ENCODE peak calls at places on chromosome 21, in seven cellular contexts. S is stomach; L is fibroblast of lung; N is CD8-positive, alpha-beta T cell; D is PC-9; V is heart left ventricle; T is HFF-Myc. I is an unnamed sample.

GRCh38 chr21:42474043-42474831 is 21.8 kb downstream of the RSPH1 start:
- DNase-seq in S (peak), L (peak), N (no peak), D (peak), V (no peak), T (no peak), I (peak)

GRCh38 chr21:19781881-19782652 is 1216.1 kb upstream of the NCAM2 start:
- DNase-seq in S (no peak), L (no peak), N (no peak), D (no peak), V (no peak), T (no peak), I (no peak)

GRCh38 chr21:42187976-42188653 is 30.8 kb upstream of the ABCG1 start:
- DNase-seq in S (peak), L (peak), N (peak), D (no peak), V (peak), T (no peak), I (no peak)

GRCh38 chr21:28805885-28806284 is 186.8 kb downstream of the LTN1 start:
- DNase-seq in S (no peak), L (peak), N (no peak), D (no peak), V (no peak), T (peak), I (no peak)

GRCh38 chr21:42878993-42879787 is at the start of gene WDR4:
- DNase-seq in S (peak), L (peak), N (peak), D (peak), V (peak), T (peak), I (peak)

GRCh38 chr21:32572574-32573420 is 12.5 kb downstream of the TCP10L start:
- DNase-seq in S (peak), L (no peak), N (no peak), D (peak), V (no peak), T (no peak), I (peak)

GRCh38 chr21:35198004-35198403 is 148.9 kb upstream of the RUNX1 start:
- DNase-seq in S (no peak), L (peak), N (no peak), D (peak), V (no peak), T (peak), I (peak)

GRCh38 chr21:43637530-43637929 is 21.8 kb downstream of the HSF2BP start:
- DNase-seq in S (no peak), L (no peak), N (no peak), D (no peak), V (no peak), T (no peak), I (no peak)

GRCh38 chr21:18369115-18369514 is 34.5 kb downstream of the TMPRSS15 start:
- DNase-seq in S (no peak), L (peak), N (no peak), D (no peak), V (no peak), T (no peak), I (no peak)

GRCh38 chr21:28737671-28738279 is 254.9 kb downstream of the LTN1 start:
- DNase-seq in S (no peak), L (peak), N (no peak), D (no peak), V (no peak), T (no peak), I (no peak)

GRCh38 chr21:34979383-34979782 is 69.7 kb downstream of the RUNX1 start:
- DNase-seq in S (no peak), L (peak), N (no peak), D (no peak), V (no peak), T (no peak), I (no peak)

GRCh38 chr21:42672699-42673458 is 19.5 kb downstream of the PDE9A start:
- DNase-seq in S (no peak), L (peak), N (no peak), D (peak), V (no peak), T (no peak), I (no peak)

GRCh38 chr21:18373631-18374030 is 30.0 kb downstream of the TMPRSS15 start:
- DNase-seq in S (no peak), L (peak), N (no peak), D (no peak), V (no peak), T (no peak), I (no peak)

GRCh38 chr21:17550671-17551308 is 37.9 kb downstream of the CXADR start:
- DNase-seq in S (no peak), L (no peak), N (no peak), D (no peak), V (no peak), T (no peak), I (no peak)

GRCh38 chr21:42475526-42476492 is 20.2 kb downstream of the RSPH1 start:
- DNase-seq in S (peak), L (no peak), N (no peak), D (no peak), V (peak), T (no peak), I (no peak)

GRCh38 chr21:43903451-43904091 is 38.5 kb downstream of the AGPAT3 start:
- DNase-seq in S (peak), L (no peak), N (no peak), D (no peak), V (peak), T (no peak), I (no peak)

GRCh38 chr21:32320059-32320458 is 21.4 kb downstream of the MRAP start:
- DNase-seq in S (no peak), L (no peak), N (no peak), D (no peak), V (no peak), T (no peak), I (no peak)

GRCh38 chr21:28828981-28829380 is 163.7 kb downstream of the LTN1 start:
- DNase-seq in S (no peak), L (no peak), N (no peak), D (no peak), V (no peak), T (no peak), I (no peak)

GRCh38 chr21:17463441-17463840 is 49.4 kb upstream of the CXADR start:
- DNase-seq in S (no peak), L (peak), N (no peak), D (no peak), V (no peak), T (peak), I (no peak)

GRCh38 chr21:27759820-27760219 is 792.9 kb upstream of the ADAMTS5 start:
- DNase-seq in S (no peak), L (no peak), N (no peak), D (no peak), V (no peak), T (no peak), I (peak)

GRCh38 chr21:42852925-42853570 is 26.3 kb downstream of the WDR4 start:
- DNase-seq in S (no peak), L (no peak), N (no peak), D (no peak), V (no peak), T (no peak), I (no peak)

GRCh38 chr21:32666258-32666657 is 54.1 kb upstream of the CFAP298 start:
- DNase-seq in S (no peak), L (no peak), N (no peak), D (no peak), V (no peak), T (no peak), I (no peak)

GRCh38 chr21:29104239-29104708 is 26.2 kb upstream of the MAP3K7CL start:
- DNase-seq in S (no peak), L (peak), N (no peak), D (no peak), V (no peak), T (no peak), I (no peak)

GRCh38 chr21:42593007-42593814 is 60.2 kb upstream of the PDE9A start:
- DNase-seq in S (peak), L (peak), N (peak), D (peak), V (peak), T (no peak), I (peak)

GRCh38 chr21:27475363-27475955 is 508.6 kb upstream of the ADAMTS5 start:
- DNase-seq in S (no peak), L (peak), N (no peak), D (no peak), V (no peak), T (no peak), I (no peak)

GRCh38 chr21:43597052-43597451 is 62.2 kb downstream of the HSF2BP start:
- DNase-seq in S (no peak), L (peak), N (no peak), D (no peak), V (no peak), T (no peak), I (no peak)

GRCh38 chr21:32382108-32382601 is 10.7 kb downstream of the URB1 start:
- DNase-seq in S (no peak), L (peak), N (no peak), D (no peak), V (no peak), T (no peak), I (no peak)

GRCh38 chr21:17793675-17794123 is 25.5 kb downstream of the C21orf91 start:
- DNase-seq in S (no peak), L (peak), N (no peak), D (no peak), V (no peak), T (no peak), I (no peak)

GRCh38 chr21:19683492-19683891 is 1279.9 kb upstream of the TMPRSS15 start:
- DNase-seq in S (no peak), L (no peak), N (no peak), D (no peak), V (no peak), T (no peak), I (no peak)

GRCh38 chr21:29372063-29372802 is 73.5 kb downstream of the BACH1 start:
- DNase-seq in S (peak), L (peak), N (peak), D (peak), V (peak), T (peak), I (peak)

GRCh38 chr21:14414932-14415508 is 32.1 kb upstream of the HSPA13 start:
- DNase-seq in S (no peak), L (no peak), N (no peak), D (no peak), V (no peak), T (no peak), I (no peak)

GRCh38 chr21:45026833-45027232 is 47.5 kb upstream of the ADARB1 start:
- DNase-seq in S (no peak), L (no peak), N (no peak), D (no peak), V (no peak), T (no peak), I (no peak)
- TF ChIP-seq CTCF in S (no peak), L (no peak), N (no peak), D (no peak), V (no peak), T (no peak), I (no peak)

GRCh38 chr21:20877976-20878375 is 120.2 kb upstream of the NCAM2 start:
- DNase-seq in S (no peak), L (no peak), N (no peak), D (no peak), V (no peak), T (no peak), I (no peak)

GRCh38 chr21:20882462-20883415 is 115.5 kb upstream of the NCAM2 start:
- DNase-seq in S (peak), L (peak), N (no peak), D (peak), V (no peak), T (peak), I (peak)
- TF ChIP-seq CTCF in S (no peak), L (peak), N (no peak), D (peak), V (peak), T (peak), I (peak)

GRCh38 chr21:41169701-41170100 is 1.7 kb downstream of the BACE2 start:
- DNase-seq in S (no peak), L (peak), N (no peak), D (no peak), V (no peak), T (no peak), I (no peak)
- TF ChIP-seq CTCF in S (no peak), L (no peak), N (no peak), D (no peak), V (no peak), T (no peak), I (no peak)

GRCh38 chr21:37028579-37028978 is 22.1 kb downstream of the RIPPLY3 start:
- DNase-seq in S (no peak), L (no peak), N (no peak), D (no peak), V (no peak), T (no peak), I (no peak)
- TF ChIP-seq CTCF in S (no peak), L (no peak), N (no peak), D (peak), V (no peak), T (no peak), I (no peak)

DNA sequence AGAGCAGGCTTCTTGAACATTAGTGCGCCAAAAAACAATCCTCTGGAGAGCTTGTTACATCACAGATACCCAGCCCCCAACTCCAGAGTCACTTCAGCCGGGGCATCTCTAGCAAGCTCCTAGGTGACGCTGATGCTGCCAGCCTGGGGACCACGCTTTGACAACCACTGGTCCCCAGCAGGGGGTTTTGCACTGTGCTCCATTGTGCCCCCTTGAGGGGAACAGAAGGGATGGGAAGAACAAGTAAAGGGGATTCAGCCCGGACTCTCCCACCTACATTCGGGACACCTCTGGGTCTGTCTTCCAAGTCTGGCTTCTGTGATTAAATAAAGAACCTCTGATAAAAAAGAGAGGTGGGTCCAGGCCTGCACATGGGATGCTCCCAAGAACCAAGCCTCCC is 60.4 kb downstream of the ATP5PO start:
- DNase-seq in S (no peak), L (no peak), N (no peak), D (no peak), V (no peak), T (no peak), I (no peak)
- TF ChIP-seq CTCF in S (no peak), L (no peak), N (no peak), D (no peak), V (no peak), T (peak), I (peak)

DNA sequence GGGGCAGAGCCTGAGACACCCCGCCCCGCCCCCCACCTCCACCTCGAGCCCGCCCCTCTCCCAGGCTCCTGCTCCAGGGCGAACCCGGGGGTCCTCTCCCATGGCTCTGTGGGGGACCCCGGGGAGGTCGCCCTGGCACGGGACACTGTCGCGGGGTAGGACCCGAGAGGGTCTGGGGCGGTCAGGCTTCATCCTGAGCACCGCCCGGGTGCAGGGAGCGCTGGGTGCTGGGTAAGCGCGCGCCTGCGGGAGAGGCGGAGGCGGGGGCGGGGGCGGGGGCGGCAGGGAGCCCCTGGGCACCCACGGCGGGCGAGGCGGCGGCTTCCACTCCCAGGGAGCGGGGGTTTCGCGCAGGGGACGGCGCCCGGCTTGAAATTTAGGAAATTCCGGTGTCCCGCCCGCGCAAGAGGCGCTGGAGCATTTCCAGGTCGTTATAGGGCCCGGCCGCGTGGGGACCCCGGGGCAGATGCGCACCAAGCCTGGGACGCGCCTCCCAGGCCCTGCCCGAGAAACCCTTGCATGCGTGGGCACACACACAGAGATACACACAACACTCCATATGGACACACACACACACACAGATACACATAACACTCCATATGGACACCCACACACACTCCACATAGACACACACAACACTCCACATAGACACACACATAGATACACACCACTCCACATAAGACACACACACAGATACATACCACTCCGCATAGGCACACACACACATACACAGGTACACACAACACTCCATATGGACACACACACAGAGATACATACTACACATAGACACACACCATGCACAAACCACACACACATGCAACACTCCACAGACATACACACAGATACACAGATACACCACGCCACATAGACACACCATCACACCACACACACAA is 48.7 kb upstream of the SLC19A1 start:
- DNase-seq in S (no peak), L (no peak), N (peak), D (peak), V (no peak), T (no peak), I (no peak)
- TF ChIP-seq CTCF in S (no peak), L (no peak), N (no peak), D (no peak), V (no peak), T (no peak), I (no peak)

GRCh38 chr21:38768385-38769071 is 37.2 kb upstream of the ETS2 start:
- DNase-seq in S (no peak), L (peak), N (no peak), D (no peak), V (no peak), T (peak), I (no peak)
- TF ChIP-seq CTCF in S (no peak), L (no peak), N (no peak), D (no peak), V (no peak), T (no peak), I (no peak)

GRCh38 chr21:30468912-30469812 is 11.0 kb downstream of the KRTAP19-1 start:
- DNase-seq in S (no peak), L (no peak), N (no peak), D (no peak), V (no peak), T (no peak), I (no peak)

GRCh38 chr21:30463713-30464112 is 16.5 kb downstream of the KRTAP19-1 start:
- DNase-seq in S (no peak), L (no peak), N (no peak), D (no peak), V (no peak), T (no peak), I (no peak)
- TF ChIP-seq CTCF in S (no peak), L (no peak), N (no peak), D (peak), V (no peak), T (peak), I (no peak)